ENCODE peak calls at places on chromosomes 1 and 21, in eight cellular contexts. R is lung, F is GM12878, B is fibroblast of lung, D is PC-3, Z is endodermal cell, O is GM23338, S is cardiac muscle cell. X is an unnamed sample.

GRCh38 chr1:151266315-151266714 is 11.8 kb downstream of the PSMD4 start:
- DNase-seq in R (no peak), F (no peak), B (no peak), D (no peak), Z (no peak), O (no peak), S (no peak), X (no peak)

GRCh38 chr1:211616231-211617031 is 37.5 kb upstream of the SLC30A1 start:
- DNase-seq in R (no peak), F (no peak), B (peak), D (no peak), Z (no peak), O (no peak), S (peak), X (no peak)

GRCh38 chr1:100187912-100188311 is 9.9 kb upstream of the LRRC39 start:
- DNase-seq in R (peak), F (no peak), B (peak), D (no peak), Z (no peak), O (no peak), S (peak), X (no peak)

GRCh38 chr1:2046225-2046917 is 3.8 kb upstream of the PRKCZ start:
- DNase-seq in R (peak), F (no peak), B (peak), D (peak), Z (peak), O (peak), S (peak), X (no peak)

GRCh38 chr1:51303751-51304196 is 26.6 kb downstream of the TTC39A start:
- DNase-seq in R (no peak), F (peak), B (no peak), D (no peak), Z (no peak), O (no peak), S (peak), X (no peak)

GRCh38 chr1:118143828-118144227 is 41.2 kb downstream of the SPAG17 start:
- DNase-seq in R (no peak), F (no peak), B (no peak), D (no peak), Z (no peak), O (no peak), S (no peak), X (no peak)

GRCh38 chr1:152440635-152441471 is 26.8 kb upstream of the CRNN start:
- DNase-seq in R (peak), F (peak), B (peak), D (peak), Z (peak), O (peak), S (peak), X (peak)

GRCh38 chr21:43829575-43830119 is 35.4 kb upstream of the AGPAT3 start:
- DNase-seq in R (no peak), F (no peak), B (no peak), D (peak), Z (no peak), O (peak), S (no peak), X (no peak)

GRCh38 chr1:180988221-180988826 is 34.3 kb downstream of the STX6 start:
- DNase-seq in R (no peak), F (no peak), B (no peak), D (no peak), Z (no peak), O (no peak), S (peak), X (no peak)

GRCh38 chr1:155012052-155012546 is 9.5 kb downstream of the ZBTB7B start:
- DNase-seq in R (peak), F (no peak), B (peak), D (no peak), Z (peak), O (peak), S (peak), X (no peak)

GRCh38 chr1:203338335-203339036 is 12.4 kb downstream of the FMOD start:
- DNase-seq in R (peak), F (no peak), B (peak), D (peak), Z (peak), O (peak), S (peak), X (peak)

GRCh38 chr1:86871001-86871400 is 42.9 kb downstream of the SELENOF start:
- DNase-seq in R (no peak), F (no peak), B (no peak), D (no peak), Z (no peak), O (no peak), S (no peak), X (no peak)

GRCh38 chr21:15283789-15284188 is 219.0 kb upstream of the NRIP1 start:
- DNase-seq in R (no peak), F (no peak), B (no peak), D (no peak), Z (no peak), O (no peak), S (no peak), X (no peak)

GRCh38 chr21:43273708-43274021 is 104.9 kb downstream of the CRYAA start:
- DNase-seq in R (no peak), F (no peak), B (no peak), D (no peak), Z (no peak), O (no peak), S (no peak), X (no peak)

GRCh38 chr1:89005286-89006151 is 13.1 kb upstream of the KYAT3 start:
- DNase-seq in R (no peak), F (no peak), B (no peak), D (no peak), Z (no peak), O (no peak), S (no peak), X (no peak)

GRCh38 chr1:68112835-68113243 is 62.4 kb upstream of the DIRAS3 start:
- DNase-seq in R (peak), F (no peak), B (peak), D (peak), Z (peak), O (no peak), S (peak), X (no peak)

GRCh38 chr1:66981679-66982078 is 56.9 kb downstream of the MIER1 start:
- DNase-seq in R (no peak), F (no peak), B (peak), D (no peak), Z (no peak), O (no peak), S (peak), X (peak)

GRCh38 chr1:172343246-172344099 is 77.0 kb upstream of the C1orf105 start:
- DNase-seq in R (no peak), F (no peak), B (peak), D (peak), Z (no peak), O (no peak), S (peak), X (no peak)

GRCh38 chr1:9201421-9202239 is 32.9 kb upstream of the H6PD start:
- DNase-seq in R (no peak), F (no peak), B (peak), D (peak), Z (peak), O (peak), S (peak), X (no peak)

GRCh38 chr1:8560611-8561544 is 243.0 kb downstream of the SLC45A1 start:
- DNase-seq in R (no peak), F (no peak), B (peak), D (peak), Z (no peak), O (peak), S (peak), X (no peak)

GRCh38 chr1:246681822-246682221 is 42.4 kb upstream of the SCCPDH start:
- DNase-seq in R (no peak), F (no peak), B (peak), D (no peak), Z (no peak), O (no peak), S (peak), X (no peak)

GRCh38 chr1:154730251-154730650 is 122.3 kb upstream of the ADAR start:
- DNase-seq in R (no peak), F (no peak), B (no peak), D (peak), Z (no peak), O (peak), S (peak), X (no peak)

GRCh38 chr1:32972814-32973428 is 8.3 kb upstream of the RNF19B start:
- DNase-seq in R (peak), F (no peak), B (peak), D (peak), Z (peak), O (peak), S (peak), X (no peak)

GRCh38 chr1:116230712-116231111 is 119.5 kb downstream of the MAB21L3 start:
- DNase-seq in R (no peak), F (no peak), B (no peak), D (no peak), Z (no peak), O (peak), S (no peak), X (no peak)

GRCh38 chr1:18072066-18072465 is 35.5 kb upstream of the IGSF21 start:
- DNase-seq in R (no peak), F (no peak), B (no peak), D (peak), Z (no peak), O (no peak), S (no peak), X (no peak)

GRCh38 chr1:11364170-11364569 is 91.2 kb downstream of the UBIAD1 start:
- DNase-seq in R (no peak), F (no peak), B (no peak), D (peak), Z (no peak), O (peak), S (no peak), X (no peak)
- TF ChIP-seq CTCF in R (no peak), F (peak), B (no peak), D (peak), Z (peak), O (peak), S (no peak), X (peak)

GRCh38 chr1:58406296-58407071 is 140.0 kb downstream of the OMA1 start:
- DNase-seq in R (no peak), F (no peak), B (no peak), D (no peak), Z (no peak), O (no peak), S (no peak), X (no peak)

GRCh38 chr1:58403894-58404293 is 142.6 kb downstream of the OMA1 start:
- DNase-seq in R (no peak), F (no peak), B (no peak), D (no peak), Z (no peak), O (no peak), S (no peak), X (no peak)

GRCh38 chr1:58412071-58412580 is 134.4 kb downstream of the OMA1 start:
- DNase-seq in R (no peak), F (no peak), B (peak), D (peak), Z (no peak), O (no peak), S (peak), X (no peak)

GRCh38 chr1:58409826-58410225 is 136.7 kb downstream of the OMA1 start:
- DNase-seq in R (no peak), F (no peak), B (no peak), D (peak), Z (no peak), O (no peak), S (no peak), X (no peak)
- H3K27ac ChIP-seq in R (no peak), F (no peak), B (no peak), D (no peak), Z (no peak), O (no peak), S (no peak), X (no peak)

GRCh38 chr1:110173466-110174117 is 23.3 kb downstream of the SLC6A17 start:
- DNase-seq in R (no peak), F (no peak), B (no peak), D (no peak), Z (no peak), O (peak), S (no peak), X (no peak)
- TF ChIP-seq CTCF in R (no peak), F (no peak), B (no peak), D (no peak), Z (peak), O (no peak), S (no peak), X (no peak)

DNA sequence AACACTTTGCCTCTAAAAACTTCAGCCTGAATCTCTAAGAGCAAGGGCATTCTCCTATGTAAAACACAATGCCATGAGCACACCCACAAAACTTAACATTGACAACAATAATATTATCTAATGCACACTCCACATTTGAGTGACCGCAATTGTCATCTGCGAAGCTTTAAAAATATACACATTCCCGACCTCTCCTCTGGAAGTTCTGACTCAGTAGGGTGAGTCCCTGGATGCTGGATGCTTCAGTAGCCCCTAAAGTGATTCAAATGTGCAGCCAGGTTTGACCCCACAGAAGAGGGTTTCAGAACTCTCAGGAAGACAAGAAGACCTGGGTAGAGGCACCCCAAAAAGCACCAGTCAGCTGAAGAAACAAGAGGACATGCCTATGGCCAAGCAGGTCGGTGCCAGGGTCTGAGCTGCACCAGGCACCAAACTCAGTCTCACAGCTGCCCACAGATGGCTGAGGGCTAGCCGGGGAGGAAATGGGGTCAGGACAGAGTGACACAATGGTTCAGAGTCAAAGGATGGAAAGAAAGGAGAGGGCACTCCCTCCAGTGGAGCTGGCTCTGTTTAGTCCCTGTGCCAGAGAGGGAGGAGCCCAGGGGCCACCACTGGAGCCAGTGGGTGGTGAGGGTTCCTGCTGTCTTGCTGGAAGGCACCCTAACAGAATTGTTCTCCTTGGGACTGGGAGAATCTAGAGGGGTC is 17.4 kb downstream of the PIK3C2B start:
- DNase-seq in R (no peak), F (no peak), B (no peak), D (no peak), Z (no peak), O (no peak), S (no peak), X (no peak)
- H3K27ac ChIP-seq in R (no peak), F (no peak), B (no peak), D (no peak), Z (no peak), O (no peak), S (no peak), X (no peak)

GRCh38 chr21:38645282-38645681 is 147.0 kb upstream of the ERG start:
- DNase-seq in R (no peak), F (no peak), B (peak), D (peak), Z (no peak), O (no peak), S (peak), X (no peak)
- TF ChIP-seq CTCF in R (no peak), F (no peak), B (no peak), D (no peak), Z (no peak), O (no peak), S (no peak), X (no peak)

GRCh38 chr1:78840447-78841251 is 165.9 kb downstream of the ADGRL4 start:
- DNase-seq in R (no peak), F (no peak), B (peak), D (peak), Z (peak), O (peak), S (peak), X (no peak)
- H3K27ac ChIP-seq in R (no peak), F (no peak), B (peak), D (no peak), Z (no peak), O (no peak), S (peak), X (no peak)

GRCh38 chr1:4150262-4150661 is 250.2 kb upstream of the C1orf174 start:
- DNase-seq in R (no peak), F (no peak), B (no peak), D (no peak), Z (peak), O (no peak), S (no peak), X (no peak)
- TF ChIP-seq CTCF in R (no peak), F (no peak), B (no peak), D (no peak), Z (peak), O (no peak), S (no peak), X (no peak)